ENCODE peak calls at places on chromosomes 13 and 19, in four cellular contexts. W, A, L and N are unnamed samples.
A peak's percentile ranks its signal among the peaks of the same experiment; 100 is the strongest.

GRCh38 chr19:33444993-33445751 is 71.7 kb downstream of the CEBPG start:
- DNase-seq in A (no peak), L (no peak), W (no peak), N (no peak)

GRCh38 chr13:101452519-101453485 is at the start of gene ITGBL1:
- DNase-seq in L (no peak), A (peak; percentile 38), W (no peak), N (no peak)

GRCh38 chr13:64154514-64154913 is 2738.9 kb upstream of the PCDH20 start:
- DNase-seq in A (peak; percentile 4), W (no peak), L (no peak), N (no peak)

GRCh38 chr19:44863990-44864389 is 17.9 kb downstream of the NECTIN2 start:
- DNase-seq in W (no peak), A (no peak), L (no peak), N (no peak)

GRCh38 chr13:89925107-89925506 is 1422.4 kb upstream of the MIR17HG start:
- DNase-seq in W (no peak), L (no peak), A (peak; percentile 37), N (peak; percentile 28)

GRCh38 chr13:101098873-101099272 is 317.4 kb downstream of the NALCN start:
- DNase-seq in A (no peak), W (no peak), L (no peak), N (no peak)

GRCh38 chr19:45653634-45654033 is 14.4 kb upstream of the GIPR start:
- DNase-seq in L (no peak), W (no peak), A (no peak), N (no peak)

GRCh38 chr19:1863638-1864479 is 480 bp upstream of the KLF16 start:
- DNase-seq in W (peak; percentile 94), A (peak; percentile 97), L (peak; percentile 45), N (peak; percentile 94)

GRCh38 chr13:112056739-112057433 is 10.1 kb upstream of the SOX1 start:
- DNase-seq in A (peak; percentile 40), L (no peak), W (no peak), N (no peak)

GRCh38 chr19:39497850-39498261 is 891 bp upstream of the DLL3 start:
- DNase-seq in A (peak; percentile 88), L (no peak), W (peak; percentile 78), N (peak; percentile 88)
- TF ChIP-seq USF1 in A (no peak), L (no peak), W (no peak), N (no peak)

GRCh38 chr13:91399189-91400093 is 1.0 kb downstream of the GPC5 start:
- DNase-seq in A (peak; percentile 10), W (no peak), L (no peak), N (peak; percentile 16)

GRCh38 chr13:91398413-91399188 is at the start of gene GPC5:
- DNase-seq in L (no peak), W (peak; percentile 100), A (peak; percentile 95), N (peak; percentile 83)

GRCh38 chr13:91401916-91402315 is 3.5 kb downstream of the GPC5 start:
- DNase-seq in A (no peak), L (no peak), W (no peak), N (no peak)

GRCh38 chr13:91397595-91397994 is 826 bp upstream of the GPC5 start:
- DNase-seq in L (no peak), W (no peak), A (no peak), N (no peak)

GRCh38 chr13:91400094-91400462 is 1.7 kb downstream of the GPC5 start:
- DNase-seq in A (no peak), W (no peak), L (no peak), N (no peak)
- TF ChIP-seq USF1 in A (no peak), W (no peak), L (no peak), N (no peak)

GRCh38 chr13:98475521-98475920 is 101.4 kb downstream of the STK24 start:
- DNase-seq in L (no peak), W (peak; percentile 28), A (peak; percentile 56), N (peak; percentile 64)

GRCh38 chr13:98474292-98474691 is 102.6 kb downstream of the STK24 start:
- DNase-seq in W (no peak), L (no peak), A (no peak), N (no peak)

GRCh38 chr13:98474761-98475160 is 102.1 kb downstream of the STK24 start:
- DNase-seq in L (no peak), A (no peak), W (no peak), N (no peak)

GRCh38 chr13:98476538-98476966 is 100.4 kb downstream of the STK24 start:
- DNase-seq in W (peak; percentile 74), L (peak; percentile 90), A (no peak), N (no peak)

DNA sequence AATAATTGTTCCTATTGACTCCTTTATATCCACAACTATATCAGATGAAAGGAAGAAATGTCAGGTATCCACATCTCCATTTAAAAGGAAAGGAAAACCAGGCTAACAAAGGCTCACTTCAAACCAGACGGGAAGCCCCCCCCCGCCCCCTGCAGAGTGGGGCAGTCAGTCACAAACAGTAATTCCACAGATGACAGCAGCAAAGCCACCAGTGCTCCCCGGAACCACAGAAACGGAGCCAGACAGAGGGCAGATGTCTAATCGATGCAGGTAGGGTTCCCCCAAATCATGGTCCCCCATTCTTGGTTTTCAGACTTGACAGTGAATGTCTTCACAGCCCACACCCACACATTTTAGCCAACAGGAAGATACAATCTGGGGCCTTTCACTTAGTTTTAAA is 100.8 kb downstream of the STK24 start:
- DNase-seq in L (no peak), W (no peak), A (peak; percentile 57), N (peak; percentile 80)
- TF ChIP-seq USF1 in L (no peak), W (no peak), A (no peak), N (no peak)

GRCh38 chr19:42846597-42846996 is 32.9 kb downstream of the PSG1 start:
- DNase-seq in W (no peak), A (no peak), L (no peak), N (no peak)

DNA sequence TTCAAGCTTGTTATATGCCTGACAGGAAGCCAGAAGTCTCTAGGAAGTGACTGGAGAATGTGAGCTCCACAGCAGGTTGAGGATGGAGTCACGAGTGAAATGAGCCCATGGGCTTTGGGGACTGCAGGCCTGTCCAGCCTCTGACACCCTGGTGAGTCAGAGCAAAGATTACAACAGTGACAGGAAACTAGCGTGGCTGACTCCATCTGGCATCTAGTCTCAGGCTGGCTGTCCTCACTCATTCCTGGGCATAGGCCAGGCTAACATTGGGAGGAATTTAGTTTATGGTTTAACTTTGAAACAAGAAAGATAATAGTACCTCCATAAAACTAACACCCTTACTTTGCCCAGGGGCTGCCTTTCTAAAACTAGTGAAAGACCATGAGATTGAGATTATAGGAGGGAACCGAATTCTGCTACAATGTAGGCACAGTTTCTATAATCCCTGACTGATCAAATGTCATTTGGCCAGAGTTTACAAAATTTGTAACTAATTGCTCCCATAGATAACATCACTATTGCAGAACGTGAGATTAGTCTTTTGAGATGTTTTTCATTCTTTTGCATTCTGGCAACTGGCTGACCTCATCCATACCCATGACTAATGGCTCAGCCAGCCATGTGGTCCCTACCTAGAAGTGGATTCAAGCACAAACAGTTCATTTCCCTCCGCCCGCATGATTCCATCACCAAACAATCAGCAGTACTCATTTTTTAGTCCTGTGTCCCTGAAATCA is 28.4 kb downstream of the PSG1 start:
- DNase-seq in A (no peak), W (no peak), L (no peak), N (no peak)
- TF ChIP-seq USF1 in A (no peak), W (no peak), L (no peak), N (no peak)

GRCh38 chr19:12156254-12157058 is at the start of gene ZNF625:
- DNase-seq in L (peak; percentile 39), A (peak; percentile 97), W (no peak), N (peak; percentile 97)
- TF ChIP-seq USF1 in L (no peak), A (no peak), W (no peak), N (no peak)